ENCODE peak calls at places on chromosomes 7 and 10, in four cellular contexts. One of them, this sample, is unnamed.

GRCh38 chr7:844043-844442 is 11.8 kb downstream of the SUN1 start:
- DNase-seq in NCI-H526 treated with DMSO at 0.1 percent for 48 hours: no peak
- DNase-seq in activated CD8-positive, alpha-beta memory T cell treated with anti-CD3 and anti-CD28 coated beads for 48 hours: no peak
- DNase-seq in ELR: no peak
- DNase-seq in this sample: no peak

GRCh38 chr7:75565129-75565528 is 73.0 kb downstream of the SPDYE5 start:
- DNase-seq in NCI-H526 treated with DMSO at 0.1 percent for 48 hours: no peak
- DNase-seq in activated CD8-positive, alpha-beta memory T cell treated with anti-CD3 and anti-CD28 coated beads for 48 hours: no peak
- DNase-seq in ELR: peak
- DNase-seq in this sample: no peak

GRCh38 chr7:95427123-95427522 is 7.7 kb downstream of the PON2 start:
- DNase-seq in NCI-H526 treated with DMSO at 0.1 percent for 48 hours: no peak
- DNase-seq in activated CD8-positive, alpha-beta memory T cell treated with anti-CD3 and anti-CD28 coated beads for 48 hours: no peak
- DNase-seq in ELR: no peak
- DNase-seq in this sample: no peak

GRCh38 chr7:129825554-129826267 is 127.0 kb downstream of the UBE2H start:
- DNase-seq in NCI-H526 treated with DMSO at 0.1 percent for 48 hours: peak
- DNase-seq in activated CD8-positive, alpha-beta memory T cell treated with anti-CD3 and anti-CD28 coated beads for 48 hours: peak
- DNase-seq in ELR: peak
- DNase-seq in this sample: peak

GRCh38 chr10:76297787-76298281 is 866.4 kb downstream of the LRMDA start:
- DNase-seq in NCI-H526 treated with DMSO at 0.1 percent for 48 hours: peak
- DNase-seq in activated CD8-positive, alpha-beta memory T cell treated with anti-CD3 and anti-CD28 coated beads for 48 hours: no peak
- DNase-seq in ELR: no peak
- DNase-seq in this sample: no peak

GRCh38 chr7:88331322-88331721 is 24.6 kb upstream of the STEAP4 start:
- DNase-seq in NCI-H526 treated with DMSO at 0.1 percent for 48 hours: no peak
- DNase-seq in activated CD8-positive, alpha-beta memory T cell treated with anti-CD3 and anti-CD28 coated beads for 48 hours: no peak
- DNase-seq in ELR: no peak
- DNase-seq in this sample: no peak

GRCh38 chr10:126569513-126570447 is 100.7 kb downstream of the C10orf90 start:
- DNase-seq in NCI-H526 treated with DMSO at 0.1 percent for 48 hours: no peak
- DNase-seq in activated CD8-positive, alpha-beta memory T cell treated with anti-CD3 and anti-CD28 coated beads for 48 hours: no peak
- DNase-seq in ELR: peak
- DNase-seq in this sample: no peak

GRCh38 chr7:41274179-41274578 is 428.7 kb downstream of the INHBA start:
- DNase-seq in NCI-H526 treated with DMSO at 0.1 percent for 48 hours: no peak
- DNase-seq in activated CD8-positive, alpha-beta memory T cell treated with anti-CD3 and anti-CD28 coated beads for 48 hours: no peak
- DNase-seq in ELR: no peak
- DNase-seq in this sample: no peak

GRCh38 chr10:21265622-21266021 is 259.9 kb downstream of the SKIDA1 start:
- DNase-seq in NCI-H526 treated with DMSO at 0.1 percent for 48 hours: no peak
- DNase-seq in activated CD8-positive, alpha-beta memory T cell treated with anti-CD3 and anti-CD28 coated beads for 48 hours: no peak
- DNase-seq in ELR: peak
- DNase-seq in this sample: no peak

GRCh38 chr7:6232534-6232933 is 39.9 kb downstream of the CYTH3 start:
- DNase-seq in NCI-H526 treated with DMSO at 0.1 percent for 48 hours: no peak
- DNase-seq in activated CD8-positive, alpha-beta memory T cell treated with anti-CD3 and anti-CD28 coated beads for 48 hours: no peak
- DNase-seq in ELR: no peak
- DNase-seq in this sample: no peak

GRCh38 chr7:14380881-14381280 is 391.4 kb upstream of the ETV1 start:
- DNase-seq in NCI-H526 treated with DMSO at 0.1 percent for 48 hours: no peak
- DNase-seq in activated CD8-positive, alpha-beta memory T cell treated with anti-CD3 and anti-CD28 coated beads for 48 hours: no peak
- DNase-seq in ELR: peak
- DNase-seq in this sample: no peak

GRCh38 chr7:44058759-44059218 is 6.6 kb downstream of the PGAM2 start:
- DNase-seq in NCI-H526 treated with DMSO at 0.1 percent for 48 hours: no peak
- DNase-seq in activated CD8-positive, alpha-beta memory T cell treated with anti-CD3 and anti-CD28 coated beads for 48 hours: no peak
- DNase-seq in ELR: no peak
- DNase-seq in this sample: no peak

GRCh38 chr10:58258977-58259692 is 8.6 kb downstream of the IPMK start:
- DNase-seq in NCI-H526 treated with DMSO at 0.1 percent for 48 hours: no peak
- DNase-seq in activated CD8-positive, alpha-beta memory T cell treated with anti-CD3 and anti-CD28 coated beads for 48 hours: no peak
- DNase-seq in ELR: peak
- DNase-seq in this sample: no peak

GRCh38 chr7:137774793-137775201 is 72.0 kb downstream of the DGKI start:
- DNase-seq in NCI-H526 treated with DMSO at 0.1 percent for 48 hours: no peak
- DNase-seq in activated CD8-positive, alpha-beta memory T cell treated with anti-CD3 and anti-CD28 coated beads for 48 hours: no peak
- DNase-seq in ELR: peak
- DNase-seq in this sample: no peak

GRCh38 chr10:3239066-3239919 is 66.7 kb upstream of the PITRM1 start:
- DNase-seq in NCI-H526 treated with DMSO at 0.1 percent for 48 hours: peak
- DNase-seq in activated CD8-positive, alpha-beta memory T cell treated with anti-CD3 and anti-CD28 coated beads for 48 hours: peak
- DNase-seq in ELR: peak
- DNase-seq in this sample: peak

GRCh38 chr10:13717936-13718772 is 131.4 kb downstream of the PRPF18 start:
- DNase-seq in NCI-H526 treated with DMSO at 0.1 percent for 48 hours: no peak
- DNase-seq in activated CD8-positive, alpha-beta memory T cell treated with anti-CD3 and anti-CD28 coated beads for 48 hours: no peak
- DNase-seq in ELR: peak
- DNase-seq in this sample: peak

GRCh38 chr10:123965973-123966895 is 74.6 kb upstream of the CPXM2 start:
- DNase-seq in NCI-H526 treated with DMSO at 0.1 percent for 48 hours: no peak
- DNase-seq in activated CD8-positive, alpha-beta memory T cell treated with anti-CD3 and anti-CD28 coated beads for 48 hours: no peak
- DNase-seq in ELR: no peak
- DNase-seq in this sample: no peak

GRCh38 chr7:102064361-102065025 is 222.2 kb upstream of the SH2B2 start:
- DNase-seq in NCI-H526 treated with DMSO at 0.1 percent for 48 hours: no peak
- DNase-seq in activated CD8-positive, alpha-beta memory T cell treated with anti-CD3 and anti-CD28 coated beads for 48 hours: no peak
- DNase-seq in ELR: peak
- DNase-seq in this sample: no peak

This sample was measured in GOT3.